ENCODE peak calls at places on chromosomes 1 and 21, in four cellular contexts. J is fibroblast of lung, Y is neural progenitor cell, P is kidney. D is an unnamed sample.

GRCh38 chr1:93338426-93338825 is 7.3 kb upstream of the DR1 start:
- DNase-seq in Y (no peak), P (no peak), J (peak; percentile 97), D (peak; percentile 81)

GRCh38 chr1:59015708-59016107 is 231.9 kb upstream of the JUN start:
- DNase-seq in J (peak; percentile 85), Y (no peak), P (no peak), D (no peak)

GRCh38 chr1:226868726-226869125 is 1.7 kb upstream of the PSEN2 start:
- DNase-seq in Y (no peak), P (no peak), J (no peak), D (no peak)

GRCh38 chr1:236102611-236103010 is 37.7 kb upstream of the NID1 start:
- DNase-seq in J (no peak), P (no peak), Y (no peak), D (no peak)

GRCh38 chr1:16144325-16145029 is 11.4 kb downstream of the EPHA2 start:
- DNase-seq in J (no peak), P (no peak), Y (no peak), D (no peak)

GRCh38 chr1:197249324-197249723 is 18.7 kb upstream of the CRB1 start:
- DNase-seq in J (no peak), P (no peak), Y (no peak), D (no peak)

GRCh38 chr1:63827411-63828321 is 53.8 kb downstream of the ROR1 start:
- DNase-seq in Y (no peak), J (peak; percentile 87), P (no peak), D (no peak)

GRCh38 chr1:223338811-223339746 is 24.9 kb downstream of the SUSD4 start:
- DNase-seq in Y (no peak), J (peak; percentile 74), P (no peak), D (no peak)

GRCh38 chr1:31691446-31691845 is 12.4 kb downstream of the COL16A1 start:
- DNase-seq in P (peak; percentile 62), Y (no peak), J (no peak), D (no peak)

GRCh38 chr1:227654858-227655752 is 80.0 kb downstream of the JMJD4 start:
- DNase-seq in P (no peak), J (no peak), Y (no peak), D (no peak)

GRCh38 chr1:111747282-111747734 is 8.1 kb upstream of the INKA2 start:
- DNase-seq in Y (peak; percentile 70), J (peak; percentile 63), P (no peak), D (no peak)

GRCh38 chr21:29332461-29333354 is 34.0 kb downstream of the BACH1 start:
- DNase-seq in P (no peak), Y (no peak), J (peak; percentile 83), D (no peak)

GRCh38 chr1:119617751-119618691 is 30.0 kb downstream of the ZNF697 start:
- DNase-seq in J (peak; percentile 50), P (no peak), Y (no peak), D (no peak)

GRCh38 chr1:162847839-162848453 is 13.0 kb downstream of the CCDC190 start:
- DNase-seq in Y (peak; percentile 81), J (peak; percentile 67), P (peak; percentile 86), D (no peak)

GRCh38 chr21:17002628-17003027 is 510.2 kb upstream of the CXADR start:
- DNase-seq in Y (no peak), J (peak; percentile 24), P (no peak), D (no peak)

GRCh38 chr1:32539584-32540571 is 651 bp downstream of the ZBTB8A start:
- DNase-seq in J (peak; percentile 64), P (no peak), Y (peak; percentile 89), D (no peak)

GRCh38 chr1:201183728-201184127 is 6.9 kb upstream of the IGFN1 start:
- DNase-seq in P (no peak), Y (no peak), J (no peak), D (no peak)

GRCh38 chr1:206687915-206688442 is 3.3 kb downstream of the MAPKAPK2 start:
- DNase-seq in Y (no peak), P (no peak), J (peak; percentile 71), D (no peak)

GRCh38 chr1:159892944-159893343 is 7.0 kb downstream of the CFAP45 start:
- DNase-seq in Y (no peak), P (no peak), J (no peak), D (no peak)

GRCh38 chr1:44289530-44289929 is 65.5 kb downstream of the ERI3 start:
- DNase-seq in J (no peak), P (no peak), Y (no peak), D (no peak)

GRCh38 chr1:63663301-63663700 is 70.1 kb downstream of the PGM1 start:
- DNase-seq in P (no peak), Y (no peak), J (peak; percentile 72), D (no peak)

GRCh38 chr1:200699871-200700270 is 30.2 kb upstream of the DDX59 start:
- DNase-seq in Y (no peak), J (no peak), P (no peak), D (peak; percentile 21)

GRCh38 chr1:234722904-234723588 is 113.1 kb upstream of the IRF2BP2 start:
- DNase-seq in Y (no peak), J (peak; percentile 95), P (peak; percentile 89), D (peak; percentile 69)

GRCh38 chr1:193685986-193686385 is 499.6 kb upstream of the B3GALT2 start:
- DNase-seq in P (no peak), J (no peak), Y (no peak), D (no peak)

GRCh38 chr1:8519167-8519566 is 201.3 kb downstream of the SLC45A1 start:
- DNase-seq in J (no peak), P (no peak), Y (no peak), D (no peak)

GRCh38 chr1:103177146-103177850 is 69.0 kb upstream of the COL11A1 start:
- DNase-seq in P (no peak), J (no peak), Y (no peak), D (no peak)

GRCh38 chr21:38756746-38757145 is 49.0 kb upstream of the ETS2 start:
- DNase-seq in Y (no peak), P (no peak), J (peak; percentile 86), D (peak; percentile 56)

GRCh38 chr1:25912076-25912831 is 6.0 kb upstream of the STMN1 start:
- DNase-seq in J (peak; percentile 91), Y (no peak), P (no peak), D (peak; percentile 52)

GRCh38 chr1:118360817-118361216 is 175.8 kb upstream of the SPAG17 start:
- DNase-seq in Y (no peak), P (no peak), J (peak; percentile 72), D (peak; percentile 33)

GRCh38 chr1:60903591-60903990 is 178.8 kb upstream of the NFIA start:
- DNase-seq in P (peak; percentile 64), J (peak; percentile 34), Y (no peak), D (no peak)

GRCh38 chr1:247156787-247157232 is 15.0 kb downstream of the ZNF124 start:
- DNase-seq in J (no peak), P (no peak), Y (no peak), D (no peak)

GRCh38 chr1:203031467-203031866 is 5.2 kb downstream of the PPFIA4 start:
- DNase-seq in P (no peak), J (no peak), Y (no peak), D (no peak)

GRCh38 chr1:212669102-212669501 is 30.5 kb downstream of the BATF3 start:
- DNase-seq in J (peak; percentile 9), Y (peak; percentile 56), P (no peak), D (no peak)

GRCh38 chr21:43866233-43866632 is 1.2 kb downstream of the AGPAT3 start:
- DNase-seq in P (no peak), J (peak; percentile 56), Y (peak; percentile 19), D (peak; percentile 7)

GRCh38 chr1:30190481-30191153 is 532.8 kb downstream of the MATN1 start:
- DNase-seq in P (no peak), Y (no peak), J (no peak), D (no peak)

GRCh38 chr1:174079796-174080195 is 57.6 kb upstream of the RC3H1 start:
- DNase-seq in J (no peak), P (no peak), Y (no peak), D (no peak)
- H3K4me3 ChIP-seq in J (no peak overlapping the region), P (no peak overlapping the region), Y (no peak overlapping the region), D (no peak overlapping the region)

GRCh38 chr1:41876533-41877445 is 41.9 kb downstream of the HIVEP3 start:
- DNase-seq in P (no peak), Y (peak; percentile 32), J (peak; percentile 72), D (no peak)
- H3K4me3 ChIP-seq in P (no peak overlapping the region), Y (no peak overlapping the region), J (no peak overlapping the region), D (no peak overlapping the region)

GRCh38 chr1:218480137-218480536 is 135.0 kb downstream of the TGFB2 start:
- DNase-seq in Y (peak; percentile 27), P (no peak), J (peak; percentile 98), D (peak; percentile 89)

GRCh38 chr1:218481116-218481775 is 136.1 kb downstream of the TGFB2 start:
- DNase-seq in Y (no peak), P (no peak), J (peak; percentile 79), D (no peak)

GRCh38 chr1:218479436-218480115 is 134.4 kb downstream of the TGFB2 start:
- DNase-seq in J (peak; percentile 94), Y (no peak), P (no peak), D (peak; percentile 90)

GRCh38 chr1:218482683-218483082 is 137.5 kb downstream of the TGFB2 start:
- DNase-seq in Y (no peak), P (no peak), J (no peak), D (no peak)

GRCh38 chr1:218480691-218481099 is 135.6 kb downstream of the TGFB2 start:
- DNase-seq in P (no peak), J (peak; percentile 98), Y (no peak), D (peak; percentile 94)
- H3K4me3 ChIP-seq in P (no peak overlapping the region), J (no peak overlapping the region), Y (no peak overlapping the region), D (no peak overlapping the region)

DNA sequence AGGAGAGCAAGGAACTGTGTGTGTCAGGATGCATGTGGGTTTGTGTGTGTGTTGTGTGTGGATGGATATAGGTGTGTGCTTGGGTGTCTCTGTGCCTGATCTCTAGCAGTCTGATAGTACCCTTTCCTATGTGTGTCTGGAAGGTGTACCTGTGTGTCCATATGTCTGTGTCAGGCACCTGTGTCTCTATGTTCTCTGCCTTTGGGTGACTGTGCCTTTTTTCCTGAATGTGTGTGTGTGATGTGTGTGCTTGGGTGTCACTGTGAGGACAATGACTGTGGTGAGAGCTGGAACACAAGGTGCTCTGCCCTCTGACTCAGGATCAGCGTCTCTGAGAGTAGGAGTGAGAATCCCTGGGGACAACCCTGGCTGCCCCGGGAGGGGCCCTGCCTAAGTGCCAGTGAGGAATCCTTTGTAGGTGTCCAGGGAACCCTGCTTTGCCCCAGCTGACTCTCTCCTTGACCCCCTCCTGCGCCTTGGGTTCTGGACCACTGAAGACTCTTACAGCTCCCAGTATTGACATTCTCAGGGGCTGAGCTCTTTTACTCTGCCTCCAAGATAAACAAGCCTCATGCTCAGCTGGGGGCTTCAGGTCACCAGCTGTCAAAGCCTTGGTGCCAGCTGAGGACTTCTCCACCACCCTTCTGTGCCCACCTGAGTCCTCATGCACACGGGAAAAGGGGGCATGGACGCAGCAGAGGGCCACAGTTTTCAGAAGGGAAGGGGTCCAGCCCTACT is 710 bp upstream of the EFNA3 start:
- DNase-seq in J (no peak), P (peak; percentile 26), Y (no peak), D (no peak)
- H3K4me3 ChIP-seq in J (no peak overlapping the region), P (peak overlapping the region; percentile 41), Y (peak overlapping the region; percentile 80), D (no peak overlapping the region)